ENCODE peak calls at places on chromosomes 1 and 21, in four cellular contexts. N, L, P and A are unnamed samples.
A peak's percentile ranks its signal among the peaks of the same experiment; 100 is the strongest.

GRCh38 chr1:171107969-171108368 is 17.3 kb downstream of the FMO3 start:
- DNase-seq in N (no peak), L (no peak), P (no peak), A (no peak)

GRCh38 chr1:88371396-88371795 is 312.7 kb upstream of the PKN2 start:
- DNase-seq in N (no peak), L (no peak), P (no peak), A (no peak)

GRCh38 chr1:244963231-244963826 is 99.0 kb upstream of the HNRNPU start:
- DNase-seq in N (no peak), L (no peak), P (no peak), A (no peak)

GRCh38 chr1:8632092-8632491 is 185.3 kb downstream of the RERE start:
- DNase-seq in N (no peak), L (no peak), P (no peak), A (no peak)

GRCh38 chr1:29222686-29223085 is 8.0 kb downstream of the MECR start:
- DNase-seq in N (no peak), L (no peak), P (no peak), A (no peak)

GRCh38 chr1:2982615-2983318 is 38.5 kb upstream of the ACTRT2 start:
- DNase-seq in N (no peak), L (no peak), P (no peak), A (no peak)

GRCh38 chr1:172180886-172181285 is 239.6 kb upstream of the C1orf105 start:
- DNase-seq in N (no peak), L (no peak), P (no peak), A (peak; percentile 69)

GRCh38 chr1:154819628-154820590 is 50.2 kb downstream of the KCNN3 start:
- DNase-seq in N (peak; percentile 43), L (peak; percentile 66), P (peak; percentile 13), A (no peak)

GRCh38 chr1:113993072-113993471 is 13.8 kb downstream of the OLFML3 start:
- DNase-seq in N (no peak), L (no peak), P (no peak), A (no peak)

GRCh38 chr1:84379128-84379527 is 19.2 kb upstream of the DNASE2B start:
- DNase-seq in N (no peak), L (no peak), P (no peak), A (no peak)

GRCh38 chr1:157652859-157653493 is 47.6 kb downstream of the FCRL3 start:
- DNase-seq in N (no peak), L (no peak), P (no peak), A (peak; percentile 44)

GRCh38 chr1:23475134-23475628 is 8.8 kb downstream of the ASAP3 start:
- DNase-seq in N (no peak), L (no peak), P (no peak), A (no peak)

GRCh38 chr1:201172999-201173610 is 17.5 kb upstream of the IGFN1 start:
- DNase-seq in N (no peak), L (no peak), P (no peak), A (no peak)

GRCh38 chr1:116902718-116903390 is 6.9 kb upstream of the PTGFRN start:
- DNase-seq in N (no peak), L (no peak), P (no peak), A (no peak)

GRCh38 chr1:7320661-7321060 is 450.4 kb upstream of the VAMP3 start:
- DNase-seq in N (no peak), L (no peak), P (no peak), A (no peak)

GRCh38 chr1:184223216-184223615 is 163.6 kb upstream of the C1orf21 start:
- DNase-seq in N (no peak), L (peak; percentile 75), P (no peak), A (no peak)

GRCh38 chr1:198449727-198450433 is 90.6 kb downstream of the ATP6V1G3 start:
- DNase-seq in N (no peak), L (no peak), P (no peak), A (no peak)

GRCh38 chr1:116494351-116494692 is 76.5 kb downstream of the CD58 start:
- DNase-seq in N (no peak), L (no peak), P (no peak), A (no peak)

GRCh38 chr1:61742620-61743431 is 546 bp downstream of the PATJ start:
- DNase-seq in N (no peak), L (peak; percentile 52), P (peak; percentile 12), A (no peak)

GRCh38 chr1:235516862-235517446 is 12.7 kb upstream of the B3GALNT2 start:
- DNase-seq in N (no peak), L (no peak), P (no peak), A (no peak)

GRCh38 chr1:164863056-164863455 is 304.1 kb downstream of the PBX1 start:
- DNase-seq in N (no peak), L (no peak), P (no peak), A (no peak)

GRCh38 chr1:175744833-175745232 is 1.4 kb upstream of the TNR start:
- DNase-seq in N (no peak), L (no peak), P (no peak), A (no peak)

GRCh38 chr1:109493805-109494539 is at the start of gene CYB561D1:
- DNase-seq in N (peak; percentile 95), L (peak; percentile 90), P (peak; percentile 74), A (peak; percentile 55)

GRCh38 chr1:171901245-171901644 is 59.9 kb downstream of the DNM3 start:
- DNase-seq in N (no peak), L (no peak), P (no peak), A (no peak)

GRCh38 chr1:76959581-76959980 is 92.3 kb downstream of the ST6GALNAC5 start:
- DNase-seq in N (no peak), L (no peak), P (no peak), A (no peak)

GRCh38 chr21:33384851-33385331 is 18.3 kb upstream of the IFNGR2 start:
- DNase-seq in N (no peak), L (no peak), P (no peak), A (no peak)

GRCh38 chr1:39816431-39817090 is 27.9 kb upstream of the BMP8B start:
- DNase-seq in N (peak; percentile 85), L (peak; percentile 67), P (peak; percentile 49), A (peak; percentile 55)

GRCh38 chr1:221634606-221635005 is 107.3 kb downstream of the DUSP10 start:
- DNase-seq in N (no peak), L (no peak), P (no peak), A (no peak)

GRCh38 chr1:60436148-60436547 is 362.6 kb upstream of the C1orf87 start:
- DNase-seq in N (no peak), L (no peak), P (no peak), A (no peak)

GRCh38 chr1:952201-952600 is 6.9 kb downstream of the NOC2L start:
- DNase-seq in N (no peak), L (no peak), P (no peak), A (no peak)

GRCh38 chr1:177983087-177983823 is 13.4 kb upstream of the SEC16B start:
- DNase-seq in N (no peak), L (no peak), P (no peak), A (no peak)

GRCh38 chr1:53121319-53122172 is 20.9 kb downstream of the SLC1A7 start:
- DNase-seq in N (no peak), L (no peak), P (peak; percentile 83), A (no peak)

GRCh38 chr1:62377043-62377562 is 57.9 kb upstream of the KANK4 start:
- DNase-seq in N (no peak), L (no peak), P (no peak), A (no peak)

GRCh38 chr1:85224734-85225623 is 24.2 kb upstream of the SYDE2 start:
- DNase-seq in N (peak; percentile 83), L (peak; percentile 70), P (no peak), A (no peak)

GRCh38 chr1:202210370-202210769 is 16.8 kb downstream of the LGR6 start:
- DNase-seq in N (no peak), L (peak; percentile 50), P (no peak), A (no peak)

GRCh38 chr1:5920201-5920600 is 72.0 kb downstream of the NPHP4 start:
- DNase-seq in N (no peak), L (no peak), P (no peak), A (no peak)

GRCh38 chr1:217921126-217921900 is 290.2 kb downstream of the SPATA17 start:
- DNase-seq in N (no peak), L (no peak), P (no peak), A (no peak)

GRCh38 chr21:20997308-20997632 is 939 bp upstream of the NCAM2 start:
- DNase-seq in N (no peak), L (peak; percentile 19), P (no peak), A (no peak)

DNA sequence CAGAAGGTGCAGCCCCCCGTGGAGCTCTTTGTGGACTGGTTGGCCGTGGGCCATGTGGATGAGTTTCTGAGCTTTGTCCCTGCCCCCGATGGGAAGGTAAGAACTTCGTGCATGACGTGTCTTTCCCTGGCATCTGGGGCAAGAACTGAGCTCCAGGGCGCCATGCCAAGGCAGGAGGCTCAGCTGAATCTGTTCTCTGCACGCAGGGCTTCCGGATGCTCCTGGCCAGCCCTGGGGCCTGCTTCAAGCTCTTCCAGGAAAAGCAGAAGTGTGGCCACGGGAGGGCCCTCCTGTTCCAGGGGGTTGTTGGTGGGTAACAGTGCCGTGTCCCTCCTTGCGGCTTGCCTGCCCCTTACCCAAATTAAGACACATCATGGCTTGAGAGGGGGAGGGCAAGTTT is 27.7 kb downstream of the PADI3 start:
- DNase-seq in N (no peak), L (no peak), P (no peak), A (no peak)
- TF ChIP-seq ETV6 in N (no peak), L (no peak), P (no peak), A (no peak)

GRCh38 chr21:28758042-28758882 is 234.4 kb downstream of the LTN1 start:
- DNase-seq in N (no peak), L (no peak), P (no peak), A (no peak)
- TF ChIP-seq ETV6 in N (no peak), L (no peak), P (no peak), A (no peak)

DNA sequence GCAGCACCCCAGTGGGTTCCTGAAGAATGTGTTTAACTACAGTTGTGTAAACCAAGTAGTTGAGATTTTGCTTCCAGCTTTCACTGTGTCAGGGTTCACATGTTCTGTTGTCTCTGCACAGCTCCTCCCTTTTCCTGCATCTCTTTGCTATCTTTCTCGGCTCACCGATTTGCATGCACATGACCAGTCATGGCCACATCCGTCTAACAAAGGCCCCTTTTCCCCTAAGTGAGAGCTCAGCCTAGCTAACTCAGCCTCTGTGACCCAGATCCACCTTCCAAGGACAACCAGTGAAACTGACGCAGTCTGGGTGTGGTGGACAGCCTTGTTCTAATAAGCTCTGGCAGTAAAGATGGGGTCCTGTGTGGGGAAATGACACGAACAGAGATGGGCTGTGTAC is 101.1 kb downstream of the ZP4 start:
- DNase-seq in N (no peak), L (no peak), P (no peak), A (no peak)
- TF ChIP-seq ETV6 in N (no peak), L (no peak), P (no peak), A (no peak)

GRCh38 chr1:231779081-231779480 is 152.5 kb downstream of the DISC1 start:
- DNase-seq in N (no peak), L (no peak), P (no peak), A (no peak)

GRCh38 chr1:231776006-231776707 is 149.6 kb downstream of the DISC1 start:
- DNase-seq in N (no peak), L (no peak), P (no peak), A (no peak)

GRCh38 chr1:231781887-231782286 is 155.3 kb downstream of the DISC1 start:
- DNase-seq in N (no peak), L (no peak), P (no peak), A (no peak)

GRCh38 chr1:231774719-231775322 is 148.2 kb downstream of the DISC1 start:
- DNase-seq in N (no peak), L (no peak), P (no peak), A (no peak)

GRCh38 chr1:231778009-231778719 is 151.6 kb downstream of the DISC1 start:
- DNase-seq in N (no peak), L (no peak), P (no peak), A (no peak)
- TF ChIP-seq ETV6 in N (no peak), L (no peak), P (no peak), A (no peak)